ENCODE peak calls at places on chromosomes 1 and 21, in eight cellular contexts. S, H, N, W, Z, K, V and P are unnamed samples.

GRCh38 chr1:200473698-200474371 is 64.0 kb upstream of the ZNF281 start:
- DNase-seq in Z (no peak), H (no peak), W (no peak), V (peak), N (no peak), S (no peak), K (peak), P (no peak)

GRCh38 chr1:170562644-170563338 is 30.8 kb downstream of the GORAB start:
- DNase-seq in Z (peak), S (peak), W (peak), H (peak), K (peak), V (peak), N (peak), P (peak)

GRCh38 chr1:242871631-242872030 is 347.1 kb upstream of the PLD5 start:
- DNase-seq in S (no peak), H (no peak), N (no peak), V (no peak), Z (no peak), W (no peak), K (no peak), P (no peak)

GRCh38 chr1:77467741-77468140 is 185.9 kb downstream of the AK5 start:
- DNase-seq in Z (no peak), N (no peak), S (no peak), K (no peak), W (no peak), V (no peak), H (no peak), P (no peak)

GRCh38 chr1:246320286-246320685 is 186.8 kb downstream of the SMYD3 start:
- DNase-seq in V (peak), H (no peak), K (no peak), N (no peak), S (no peak), W (no peak), Z (no peak), P (no peak)

GRCh38 chr1:160756617-160757206 is 17.7 kb downstream of the SLAMF7 start:
- DNase-seq in H (no peak), V (no peak), Z (no peak), W (no peak), N (no peak), K (no peak), S (no peak), P (no peak)

GRCh38 chr1:244211559-244211944 is 160.5 kb downstream of the ZBTB18 start:
- DNase-seq in Z (peak), N (no peak), H (no peak), K (peak), S (no peak), W (no peak), V (peak), P (no peak)

GRCh38 chr1:203219934-203220333 is 9.5 kb downstream of the CHIT1 start:
- DNase-seq in V (no peak), N (no peak), S (no peak), H (no peak), K (peak), W (no peak), Z (no peak), P (no peak)

GRCh38 chr1:244209955-244210354 is 158.9 kb downstream of the ZBTB18 start:
- DNase-seq in H (no peak), N (no peak), K (no peak), W (no peak), Z (no peak), S (no peak), V (no peak), P (no peak)

GRCh38 chr1:113981962-113982931 is 3.0 kb downstream of the OLFML3 start:
- DNase-seq in N (peak), W (no peak), K (peak), V (peak), S (peak), H (peak), Z (peak), P (no peak)

GRCh38 chr1:17736625-17737024 is 18.5 kb upstream of the ACTL8 start:
- DNase-seq in N (no peak), H (no peak), Z (no peak), W (no peak), V (no peak), K (no peak), S (no peak), P (no peak)

GRCh38 chr1:7781923-7782495 is 2.1 kb upstream of the PER3 start:
- DNase-seq in Z (no peak), H (no peak), N (no peak), V (no peak), W (no peak), K (no peak), S (no peak), P (no peak)

GRCh38 chr1:74650561-74650960 is 23.0 kb downstream of the ERICH3 start:
- DNase-seq in Z (no peak), K (no peak), V (no peak), S (no peak), H (no peak), W (no peak), N (no peak), P (no peak)

GRCh38 chr1:116508090-116508983 is 62.5 kb downstream of the CD58 start:
- DNase-seq in S (no peak), K (no peak), H (no peak), N (no peak), V (no peak), W (no peak), Z (no peak), P (no peak)

GRCh38 chr1:22611530-22611947 is 24.9 kb upstream of the C1QA start:
- DNase-seq in S (peak), N (peak), Z (peak), K (peak), V (peak), H (peak), W (no peak), P (peak)

GRCh38 chr1:184028854-184029623 is 8.5 kb downstream of the COLGALT2 start:
- DNase-seq in W (no peak), K (no peak), H (peak), N (peak), S (no peak), Z (no peak), V (no peak), P (no peak)

GRCh38 chr1:24928631-24929090 is 1.4 kb downstream of the RUNX3 start:
- DNase-seq in H (no peak), S (no peak), K (no peak), Z (no peak), W (no peak), V (no peak), N (no peak), P (no peak)

GRCh38 chr1:159012495-159012894 is 2.8 kb downstream of the IFI16 start:
- DNase-seq in W (peak), K (peak), Z (no peak), H (no peak), V (peak), S (peak), N (no peak), P (no peak)

GRCh38 chr1:183827801-183828200 is 22.9 kb downstream of the RGL1 start:
- DNase-seq in V (peak), S (no peak), N (no peak), H (no peak), K (no peak), Z (no peak), W (no peak), P (no peak)

GRCh38 chr1:94992161-94992560 is 65.3 kb upstream of the CNN3 start:
- DNase-seq in S (no peak), Z (no peak), W (no peak), N (no peak), V (no peak), H (no peak), K (no peak), P (no peak)

GRCh38 chr21:40678681-40679284 is 168.2 kb downstream of the DSCAM start:
- DNase-seq in S (no peak), H (no peak), N (no peak), W (no peak), K (no peak), V (no peak), Z (no peak), P (no peak)

GRCh38 chr1:23524716-23525401 is 6.2 kb downstream of the E2F2 start:
- DNase-seq in N (no peak), K (no peak), H (no peak), S (no peak), V (no peak), Z (no peak), W (peak), P (no peak)

GRCh38 chr1:28246427-28246832 is 10.5 kb downstream of the ATP5IF1 start:
- DNase-seq in S (no peak), W (no peak), H (no peak), N (no peak), Z (no peak), K (no peak), V (peak), P (no peak)

GRCh38 chr1:229153955-229154548 is 116.9 kb upstream of the RAB4A start:
- DNase-seq in V (no peak), Z (no peak), H (no peak), S (no peak), N (no peak), W (no peak), K (no peak), P (no peak)

GRCh38 chr1:229159668-229160544 is 111.0 kb upstream of the RAB4A start:
- DNase-seq in N (no peak), K (no peak), W (no peak), V (peak), S (no peak), Z (no peak), H (no peak), P (no peak)

GRCh38 chr1:229155472-229155871 is 115.4 kb upstream of the RAB4A start:
- DNase-seq in S (peak), W (no peak), K (no peak), Z (no peak), V (no peak), N (no peak), H (peak), P (no peak)

GRCh38 chr1:229158317-229159294 is 112.3 kb upstream of the RAB4A start:
- DNase-seq in V (no peak), Z (no peak), K (no peak), N (no peak), S (peak), H (no peak), W (no peak), P (no peak)

DNA sequence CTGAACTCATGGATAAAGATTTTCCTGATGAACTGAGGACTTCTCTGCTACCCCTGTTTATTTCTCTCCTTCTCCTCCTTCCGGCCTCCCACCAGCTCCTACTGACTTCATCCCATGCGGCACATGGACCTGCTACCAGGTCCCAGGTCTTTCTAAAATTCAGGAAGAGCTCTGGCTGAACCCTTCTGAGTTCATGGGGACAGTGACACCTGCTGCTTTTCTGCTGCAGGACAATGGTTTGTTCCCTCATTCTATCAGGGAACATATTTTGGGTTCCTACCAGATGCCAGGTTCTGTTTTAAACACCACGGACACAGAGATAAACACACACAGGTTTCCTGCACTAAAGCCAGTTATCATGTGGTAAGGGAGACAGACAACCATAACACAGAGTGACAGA is 114.1 kb upstream of the RAB4A start:
- DNase-seq in Z (no peak), V (peak), W (no peak), S (peak), K (peak), N (no peak), H (no peak), P (no peak)
- TF ChIP-seq CTCF in Z (peak), V (peak), W (no peak), S (peak), K (peak), N (no peak), H (peak), P (peak)

GRCh38 chr1:58032621-58033073 is 513.9 kb downstream of the OMA1 start:
- DNase-seq in N (no peak), S (no peak), W (no peak), V (no peak), H (no peak), Z (no peak), K (no peak), P (no peak)

GRCh38 chr1:58031416-58031815 is 515.1 kb downstream of the OMA1 start:
- DNase-seq in N (no peak), H (no peak), W (no peak), V (no peak), K (no peak), S (no peak), Z (no peak), P (no peak)

GRCh38 chr1:58033311-58033710 is 513.2 kb downstream of the OMA1 start:
- DNase-seq in W (no peak), N (no peak), K (no peak), Z (no peak), H (no peak), V (no peak), S (no peak), P (no peak)

DNA sequence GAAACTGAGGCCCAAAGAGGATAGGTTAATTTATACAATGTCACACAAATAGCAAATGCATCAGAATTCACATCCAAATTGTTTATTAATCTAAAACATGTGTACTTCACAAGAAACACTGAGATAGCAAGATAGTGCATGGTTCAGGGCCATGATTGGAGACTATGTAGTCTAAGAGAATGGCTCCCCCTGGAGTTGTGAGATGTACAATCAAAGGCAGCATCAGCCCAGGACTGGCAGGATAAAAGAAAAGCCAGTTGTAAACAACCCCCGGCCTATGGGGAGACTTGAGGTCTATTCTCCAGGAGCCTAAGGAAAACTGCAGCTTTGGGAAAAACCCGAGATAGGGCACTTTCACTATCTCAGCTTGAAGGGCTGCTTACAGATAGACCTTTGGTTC is 511.0 kb downstream of the OMA1 start:
- DNase-seq in W (no peak), H (no peak), S (no peak), Z (no peak), N (no peak), K (peak), V (peak), P (no peak)
- TF ChIP-seq CTCF in W (no peak), H (no peak), S (no peak), Z (no peak), N (no peak), K (no peak), V (peak), P (no peak)

GRCh38 chr1:55478742-55479141 is 263.6 kb upstream of the USP24 start:
- DNase-seq in W (no peak), V (peak), Z (no peak), H (no peak), S (no peak), K (peak), N (no peak), P (no peak)
- TF ChIP-seq CTCF in W (no peak), V (peak), Z (no peak), H (peak), S (peak), K (no peak), N (no peak), P (no peak)

GRCh38 chr1:40305451-40305850 is 11.6 kb downstream of the COL9A2 start:
- DNase-seq in K (peak), W (no peak), H (no peak), S (no peak), V (peak), N (no peak), Z (no peak), P (no peak)
- TF ChIP-seq CTCF in K (peak), W (no peak), H (peak), S (peak), V (no peak), N (no peak), Z (no peak), P (no peak)